ENCODE peak calls at places on chromosomes 7 and 10, in six cellular contexts. R is fibroblast of mammary gland, J is NCI-H460, W is left colon, X is lower lobe of right lung, O is iris pigment epithelial cell. T is an unnamed sample.

GRCh38 chr7:140003913-140004382 is 58.8 kb downstream of the PARP12 start:
- DNase-seq in R (peak; percentile 83), J (peak; percentile 66), W (peak; percentile 23), X (no peak), O (peak; percentile 74), T (peak; percentile 81)

GRCh38 chr10:113686028-113686427 is 6.3 kb downstream of the CASP7 start:
- DNase-seq in R (no peak), J (no peak), W (no peak), X (no peak), O (no peak), T (no peak)

GRCh38 chr7:111301891-111302290 is 211.0 kb downstream of the LRRN3 start:
- DNase-seq in R (no peak), J (no peak), W (no peak), X (no peak), O (peak; percentile 5), T (no peak)

GRCh38 chr7:103124429-103124979 is 24.4 kb downstream of the NAPEPLD start:
- DNase-seq in R (no peak), J (no peak), W (no peak), X (no peak), O (no peak), T (no peak)

GRCh38 chr10:89837173-89838001 is 136.0 kb downstream of the KIF20B start:
- DNase-seq in R (peak; percentile 16), J (no peak), W (peak; percentile 66), X (peak; percentile 60), O (peak; percentile 30), T (peak; percentile 55)

GRCh38 chr10:64175271-64175962 is 654.2 kb downstream of the REEP3 start:
- DNase-seq in R (no peak), J (no peak), W (no peak), X (no peak), O (no peak), T (no peak)

GRCh38 chr10:63554666-63555065 is 33.5 kb downstream of the REEP3 start:
- DNase-seq in R (peak; percentile 93), J (no peak), W (peak; percentile 24), X (peak; percentile 56), O (peak; percentile 98), T (no peak)

GRCh38 chr10:125256026-125256425 is 95.7 kb upstream of the CTBP2 start:
- DNase-seq in R (no peak), J (no peak), W (no peak), X (no peak), O (no peak), T (no peak)

GRCh38 chr7:24227603-24228359 is 56.2 kb upstream of the NPY start:
- DNase-seq in R (no peak), J (no peak), W (no peak), X (no peak), O (no peak), T (no peak)

GRCh38 chr7:128201067-128201689 is 39.9 kb upstream of the LEP start:
- DNase-seq in R (no peak), J (no peak), W (no peak), X (no peak), O (no peak), T (no peak)

GRCh38 chr10:35270100-35270499 is 66.2 kb upstream of the CCNY start:
- DNase-seq in R (peak; percentile 33), J (no peak), W (no peak), X (no peak), O (no peak), T (no peak)

GRCh38 chr7:74718336-74718735 is 55.5 kb upstream of the NCF1 start:
- DNase-seq in R (no peak), J (no peak), W (no peak), X (no peak), O (peak; percentile 14), T (no peak)

GRCh38 chr10:14114791-14115190 is 215.9 kb downstream of the FRMD4A start:
- DNase-seq in R (no peak), J (no peak), W (no peak), X (no peak), O (no peak), T (no peak)

GRCh38 chr7:101632641-101633040 is 3.5 kb upstream of the MYL10 start:
- DNase-seq in R (peak; percentile 15), J (no peak), W (no peak), X (no peak), O (no peak), T (no peak)

GRCh38 chr7:12692035-12692434 is 4.6 kb downstream of the ARL4A start:
- DNase-seq in R (no peak), J (no peak), W (no peak), X (no peak), O (no peak), T (no peak)

GRCh38 chr10:123250640-123251039 is 96.4 kb downstream of the BUB3 start:
- DNase-seq in R (no peak), J (no peak), W (no peak), X (no peak), O (no peak), T (no peak)

GRCh38 chr10:101616415-101617101 is 28.4 kb downstream of the DPCD start:
- DNase-seq in R (no peak), J (no peak), W (no peak), X (no peak), O (no peak), T (no peak)

GRCh38 chr7:5230272-5231067 is 40.4 kb downstream of the WIPI2 start:
- DNase-seq in R (no peak), J (no peak), W (peak; percentile 18), X (peak; percentile 67), O (no peak), T (no peak)

GRCh38 chr7:126606331-126606730 is 646.4 kb downstream of the GRM8 start:
- DNase-seq in R (no peak), J (no peak), W (no peak), X (no peak), O (no peak), T (no peak)

GRCh38 chr7:149720372-149721083 is 52.9 kb downstream of the ZNF467 start:
- DNase-seq in R (peak; percentile 29), J (peak; percentile 95), W (peak; percentile 30), X (no peak), O (no peak), T (peak; percentile 50)

GRCh38 chr7:105876964-105877601 is 684 bp upstream of the ATXN7L1 start:
- DNase-seq in R (peak; percentile 55), J (peak; percentile 43), W (peak; percentile 77), X (peak; percentile 48), O (peak; percentile 31), T (peak; percentile 62)

GRCh38 chr7:25311346-25311745 is 83.1 kb upstream of the NPVF start:
- DNase-seq in R (no peak), J (no peak), W (no peak), X (no peak), O (no peak), T (no peak)

GRCh38 chr7:31878875-31879274 is 191.3 kb downstream of the PDE1C start:
- DNase-seq in R (no peak), J (no peak), W (no peak), X (no peak), O (no peak), T (no peak)

GRCh38 chr10:63173468-63174227 is 40.5 kb downstream of the NRBF2 start:
- DNase-seq in R (no peak), J (no peak), W (no peak), X (no peak), O (no peak), T (no peak)

GRCh38 chr10:77626266-77626935 is 11.2 kb downstream of the KCNMA1 start:
- DNase-seq in R (no peak), J (no peak), W (no peak), X (no peak), O (no peak), T (no peak)

GRCh38 chr7:112958775-112959174 is 127.9 kb downstream of the GPR85 start:
- DNase-seq in R (no peak), J (no peak), W (no peak), X (no peak), O (no peak), T (no peak)